ENCODE peak calls at places on chromosomes 7 and 10, in nine cellular contexts. K is ovary, E is pancreas, X is OCI-LY7, L is heart right ventricle, S is psoas muscle, M is IMR-90, I is adrenal gland, T is body of pancreas. H is an unnamed sample.

GRCh38 chr7:133491846-133492652 is 239.2 kb downstream of the EXOC4 start:
- DNase-seq in X (no peak), K (no peak), M (peak; percentile 40), T (no peak), E (no peak), S (no peak), L (no peak), I (no peak), H (no peak)

GRCh38 chr10:132069849-132070182 is 4.1 kb downstream of the JAKMIP3 start:
- DNase-seq in L (no peak), S (no peak), T (no peak), E (no peak), I (peak; percentile 15), K (no peak), M (no peak), X (no peak), H (no peak)

GRCh38 chr7:133770863-133771492 is 356.2 kb upstream of the LRGUK start:
- DNase-seq in E (no peak), S (no peak), T (no peak), L (no peak), M (peak; percentile 80), I (no peak), X (no peak), K (no peak), H (no peak)

GRCh38 chr7:127448566-127448965 is 56.1 kb upstream of the ZNF800 start:
- DNase-seq in S (no peak), I (no peak), M (no peak), E (no peak), T (no peak), K (no peak), L (no peak), X (no peak), H (no peak)

GRCh38 chr10:126908729-126909526 is 3.7 kb downstream of the DOCK1 start:
- DNase-seq in L (no peak), I (no peak), K (no peak), M (no peak), S (no peak), X (no peak), E (no peak), T (no peak), H (no peak)

GRCh38 chr10:49001402-49001801 is 61.8 kb upstream of the LRRC18 start:
- DNase-seq in M (no peak), K (peak; percentile 66), T (no peak), I (peak; percentile 65), L (peak; percentile 28), S (no peak), E (no peak), X (no peak), H (no peak)

GRCh38 chr7:75870557-75870956 is 8.3 kb upstream of the RHBDD2 start:
- DNase-seq in M (no peak), T (no peak), K (no peak), E (no peak), S (no peak), L (no peak), I (no peak), X (no peak), H (no peak)

GRCh38 chr10:97434557-97434956 is 8.6 kb downstream of the PGAM1 start:
- DNase-seq in T (no peak), M (no peak), E (no peak), S (no peak), I (no peak), L (no peak), K (no peak), X (no peak), H (no peak)

GRCh38 chr10:70735161-70735560 is 50.0 kb downstream of the TBATA start:
- DNase-seq in S (no peak), L (no peak), X (no peak), M (no peak), E (no peak), I (no peak), K (no peak), T (no peak), H (no peak)

GRCh38 chr7:136869991-136870798 is 1.7 kb downstream of the CHRM2 start:
- DNase-seq in K (no peak), L (peak; percentile 11), S (peak; percentile 36), E (no peak), M (peak; percentile 30), I (no peak), X (no peak), T (no peak), H (no peak)

DNA sequence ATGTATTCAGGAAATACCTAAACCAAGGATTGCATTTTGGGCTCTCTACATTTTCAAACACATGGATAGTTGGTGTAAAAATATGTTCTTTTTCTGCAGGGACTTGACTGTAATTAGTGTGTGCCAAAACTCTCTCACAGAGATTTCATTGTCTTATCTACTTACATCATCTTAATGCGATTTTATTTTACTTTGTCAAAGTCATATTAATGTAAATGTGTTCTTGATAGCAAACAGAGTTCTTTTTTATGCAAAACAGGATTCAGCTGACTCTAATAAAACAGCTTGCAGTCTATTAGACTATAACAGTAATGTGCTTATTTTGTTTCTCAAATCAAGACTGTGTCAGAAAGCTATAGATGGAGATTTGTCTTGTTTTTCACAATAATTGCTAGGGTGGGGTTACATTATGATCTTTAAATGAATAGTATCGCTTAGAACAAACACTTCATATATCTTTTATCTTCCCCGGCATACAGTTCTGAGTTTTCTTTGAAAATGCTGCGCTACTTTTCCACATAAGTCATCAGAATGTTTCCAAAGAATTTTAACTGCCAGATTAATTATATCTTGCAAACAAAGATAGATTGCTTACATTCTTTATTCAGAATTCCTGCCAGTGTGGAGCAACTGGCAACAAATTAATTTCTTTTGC is 65.1 kb upstream of the ARID5B start:
- DNase-seq in T (no peak), M (no peak), S (no peak), I (no peak), L (no peak), K (no peak), X (no peak), E (no peak), H (no peak)
- H3K4me1 ChIP-seq in T (peaks cover 59% of the 10 kb centered on the region), M (peaks cover 14% of the 10 kb centered on the region), S (peaks cover 29% of the 10 kb centered on the region), I (peaks cover 32% of the 10 kb centered on the region), L (no peaks in the 10 kb centered on the region), K (peaks cover 9% of the 10 kb centered on the region), X (peaks cover 7% of the 10 kb centered on the region), E (peaks cover 54% of the 10 kb centered on the region), H (no peaks in the 10 kb centered on the region)

GRCh38 chr7:102973096-102973802 is 60.4 kb downstream of the LRRC17 start:
- DNase-seq in M (no peak), S (no peak), L (no peak), I (peak; percentile 89), K (no peak), E (no peak), X (no peak), T (no peak), H (no peak)
- H3K4me3 ChIP-seq in M (no peak overlapping the region), S (no peak overlapping the region), L (no peak overlapping the region), I (no peak overlapping the region), K (no peak overlapping the region), E (no peak overlapping the region), X (no peak overlapping the region), T (no peak overlapping the region), H (no peak overlapping the region)

GRCh38 chr7:102150266-102150665 is 136.4 kb upstream of the SH2B2 start:
- DNase-seq in X (no peak), E (no peak), I (no peak), S (peak; percentile 50), T (no peak), K (no peak), M (no peak), L (no peak), H (no peak)
- H3K36me3 ChIP-seq in X (peaks cover 71% of the 10 kb centered on the region), E (no peaks in the 10 kb centered on the region), I (no peaks in the 10 kb centered on the region), S (no peaks in the 10 kb centered on the region), T (peaks cover 1% of the 10 kb centered on the region), K (no peaks in the 10 kb centered on the region), M (peaks cover 2% of the 10 kb centered on the region), L (no peaks in the 10 kb centered on the region), H (no peaks in the 10 kb centered on the region)

GRCh38 chr10:103791291-103791690 is 64.1 kb downstream of the SH3PXD2A start:
- DNase-seq in K (no peak), E (no peak), M (no peak), I (no peak), S (peak; percentile 40), T (no peak), L (no peak), X (no peak), H (no peak)

GRCh38 chr10:103790580-103790979 is 64.8 kb downstream of the SH3PXD2A start:
- DNase-seq in S (no peak), T (no peak), M (no peak), X (no peak), L (no peak), E (no peak), K (no peak), I (no peak), H (no peak)

GRCh38 chr10:103789141-103789540 is 66.2 kb downstream of the SH3PXD2A start:
- DNase-seq in S (no peak), X (no peak), T (no peak), L (no peak), M (no peak), K (no peak), I (no peak), E (no peak), H (no peak)

GRCh38 chr10:103791858-103792257 is 63.5 kb downstream of the SH3PXD2A start:
- DNase-seq in E (no peak), T (peak; percentile 22), I (no peak), M (no peak), S (peak; percentile 16), X (no peak), K (no peak), L (no peak), H (no peak)

GRCh38 chr10:103789771-103790201 is 65.6 kb downstream of the SH3PXD2A start:
- DNase-seq in M (no peak), K (no peak), X (no peak), L (no peak), S (no peak), I (no peak), T (peak; percentile 43), E (no peak), H (no peak)
- H3K4me1 ChIP-seq in M (peaks cover 2% of the 10 kb centered on the region), K (no peaks in the 10 kb centered on the region), X (no peaks in the 10 kb centered on the region), L (no peaks in the 10 kb centered on the region), S (peaks cover 26% of the 10 kb centered on the region), I (no peaks in the 10 kb centered on the region), T (peaks cover 40% of the 10 kb centered on the region), E (peaks cover 20% of the 10 kb centered on the region), H (no peaks in the 10 kb centered on the region)

GRCh38 chr10:88271736-88272135 is 311.4 kb downstream of the RNLS start:
- DNase-seq in I (no peak), X (no peak), L (no peak), M (peak; percentile 43), K (no peak), T (no peak), E (no peak), S (no peak), H (no peak)
- H3K4me3 ChIP-seq in I (no peak overlapping the region), X (no peak overlapping the region), L (no peak overlapping the region), M (no peak overlapping the region), K (no peak overlapping the region), T (no peak overlapping the region), E (no peak overlapping the region), S (no peak overlapping the region), H (peak overlapping the region; percentile 28)